ENCODE peak calls at places on chromosome 4, in five cellular contexts. E, T, I, B and F are unnamed samples. For H4K20me1, the result is how much of the 10 kb centered on the place peaks cover.

GRCh38 chr4:125004676-125005075 is 292.1 kb upstream of the ANKRD50 start:
- DNase-seq in E (no peak), T (no peak), I (no peak), B (no peak), F (no peak)

GRCh38 chr4:184628103-184628502 is 21.1 kb downstream of the CASP3 start:
- DNase-seq in E (no peak), T (no peak), I (no peak), B (no peak), F (no peak)

GRCh38 chr4:11585506-11585905 is 156.8 kb upstream of the HS3ST1 start:
- DNase-seq in E (no peak), T (no peak), I (peak), B (peak), F (peak)

GRCh38 chr4:8473198-8473919 is 32.8 kb downstream of the TRMT44 start:
- DNase-seq in E (peak), T (no peak), I (no peak), B (no peak), F (no peak)

GRCh38 chr4:157076578-157076947 is 613 bp downstream of the GLRB start:
- DNase-seq in E (no peak), T (no peak), I (peak), B (no peak), F (peak)

GRCh38 chr4:2243682-2244380 is 1.9 kb upstream of the HAUS3 start:
- DNase-seq in E (peak), T (peak), I (no peak), B (no peak), F (peak)

GRCh38 chr4:172547724-172548123 is 620.9 kb upstream of the GALNT7 start:
- DNase-seq in E (no peak), T (peak), I (no peak), B (no peak), F (no peak)

GRCh38 chr4:22030321-22030720 is 81.7 kb upstream of the KCNIP4 start:
- DNase-seq in E (no peak), T (no peak), I (no peak), B (no peak), F (no peak)

GRCh38 chr4:39846135-39846534 is 131.6 kb downstream of the PDS5A start:
- DNase-seq in E (peak), T (no peak), I (peak), B (no peak), F (no peak)

GRCh38 chr4:93217423-93217822 is 611.1 kb upstream of the ATOH1 start:
- DNase-seq in E (no peak), T (no peak), I (no peak), B (no peak), F (no peak)

GRCh38 chr4:14375816-14376215 is 626.5 kb upstream of the CPEB2 start:
- DNase-seq in E (peak), T (no peak), I (peak), B (no peak), F (no peak)

GRCh38 chr4:76558391-76559235 is 123.6 kb downstream of the SHROOM3 start:
- DNase-seq in E (peak), T (no peak), I (no peak), B (no peak), F (no peak)

DNA sequence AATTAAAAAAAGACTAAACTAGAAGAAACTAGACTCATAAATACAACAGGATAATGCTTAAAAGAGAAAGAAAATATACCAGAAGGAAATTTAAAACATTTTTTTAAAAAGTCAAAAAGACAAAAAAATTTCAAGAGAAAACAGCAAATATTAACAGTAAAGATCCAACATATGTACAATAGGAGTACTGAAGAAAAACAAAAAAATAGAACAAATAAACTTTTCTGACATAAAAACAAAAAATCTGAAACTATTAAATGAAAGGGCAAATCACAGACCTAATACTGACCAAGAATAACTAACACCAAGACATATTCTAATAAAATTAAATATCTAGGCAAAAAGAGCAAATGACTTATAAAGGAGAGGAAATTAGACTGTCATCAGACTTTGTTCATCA is 11.5 kb downstream of the DNAJB14 start:
- DNase-seq in E (peak), T (no peak), I (no peak), B (no peak), F (no peak)
- H4K20me1 ChIP-seq in E (under half), T (under half), I (under half), B (under half), F (under half)

GRCh38 chr4:95048296-95048695 is 290.5 kb downstream of the BMPR1B start:
- DNase-seq in E (no peak), T (no peak), I (no peak), B (no peak), F (no peak)
- TF ChIP-seq EZH2phosphoT487 in E (no peak), T (no peak), I (no peak), B (no peak), F (no peak)

GRCh38 chr4:26726655-26727387 is 133.8 kb upstream of the STIM2 start:
- DNase-seq in E (no peak), T (no peak), I (no peak), B (peak), F (no peak)

GRCh38 chr4:26729027-26729426 is 131.6 kb upstream of the STIM2 start:
- DNase-seq in E (no peak), T (no peak), I (no peak), B (no peak), F (peak)

GRCh38 chr4:26724522-26724921 is 136.1 kb upstream of the STIM2 start:
- DNase-seq in E (no peak), T (peak), I (no peak), B (no peak), F (no peak)

GRCh38 chr4:26729547-26729946 is 131.1 kb upstream of the STIM2 start:
- DNase-seq in E (no peak), T (no peak), I (no peak), B (no peak), F (no peak)

DNA sequence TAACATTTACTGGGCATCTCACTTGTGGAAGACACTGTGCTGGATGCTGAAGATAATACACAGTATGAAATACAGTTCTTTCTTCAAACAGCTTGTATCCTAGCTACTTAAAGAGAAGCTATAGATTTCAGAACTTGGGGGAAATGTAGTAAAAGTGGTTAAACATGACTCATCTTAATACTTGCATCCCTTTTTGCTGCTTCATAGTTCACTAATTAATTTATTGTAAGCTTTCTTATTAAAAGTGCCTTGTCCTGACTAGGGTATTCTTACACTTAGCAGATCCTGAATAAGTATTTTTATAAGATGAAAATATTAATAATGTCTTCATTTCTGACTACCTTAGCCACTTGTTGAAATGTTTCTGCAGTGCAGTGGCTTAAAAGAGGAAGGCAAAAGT is 132.8 kb upstream of the STIM2 start:
- DNase-seq in E (no peak), T (no peak), I (no peak), B (no peak), F (no peak)
- H3K27ac ChIP-seq in E (no peak), T (no peak), I (no peak), B (no peak), F (no peak)

DNA sequence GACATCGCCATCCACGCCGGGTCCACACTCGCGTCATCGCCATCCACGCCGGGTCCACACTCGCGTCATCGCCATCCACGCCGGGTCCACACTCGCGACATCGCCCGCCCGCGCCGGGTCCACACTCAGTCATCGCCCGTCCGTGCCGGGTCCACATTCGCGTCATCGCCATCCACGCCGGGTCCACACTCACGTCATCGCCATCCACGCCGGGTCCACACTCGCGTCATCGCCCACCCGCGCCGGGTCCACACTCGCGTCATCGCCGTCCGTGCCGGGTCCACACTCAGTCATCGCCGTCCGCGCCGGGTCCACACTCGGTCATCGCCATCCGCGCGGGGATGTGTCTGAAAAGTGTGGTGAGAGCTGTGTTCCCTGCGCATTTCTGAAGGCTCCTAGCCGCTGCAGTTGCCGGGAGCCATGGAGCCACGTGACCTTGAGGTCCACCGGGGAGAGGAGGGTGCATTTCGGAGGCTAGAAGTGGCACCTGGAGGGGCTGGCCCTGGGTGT is 17.3 kb downstream of the PCGF3 start:
- DNase-seq in E (no peak), T (no peak), I (no peak), B (no peak), F (no peak)
- H4K20me1 ChIP-seq in E (under half), T (under half), I (under half), B (under half), F (half or more)

GRCh38 chr4:170259631-170260153 is 169.9 kb upstream of the AADAT start:
- DNase-seq in E (peak), T (peak), I (peak), B (peak), F (peak)
- TF ChIP-seq EZH2phosphoT487 in E (no peak), T (no peak), I (no peak), B (no peak), F (no peak)

GRCh38 chr4:105895609-105896460 is 564 bp downstream of the NPNT start:
- DNase-seq in E (peak), T (no peak), I (peak), B (no peak), F (peak)
- H3K27ac ChIP-seq in E (no peak), T (no peak), I (peak), B (peak), F (peak)

GRCh38 chr4:53019485-53020382 is 157.6 kb downstream of the RASL11B start:
- DNase-seq in E (peak), T (no peak), I (peak), B (no peak), F (peak)
- H4K20me1 ChIP-seq in E (under half), T (under half), I (under half), B (under half), F (under half)

GRCh38 chr4:88991746-88992145 is 65.2 kb downstream of the FAM13A start:
- DNase-seq in E (peak), T (no peak), I (peak), B (no peak), F (no peak)
- TF ChIP-seq EZH2phosphoT487 in E (no peak), T (no peak), I (no peak), B (no peak), F (no peak)